ENCODE peak calls at places on chromosomes 1 and 21, in eight cellular contexts. E is transverse colon, Z is suprapubic skin, R is spleen, X is endothelial cell of umbilical vein, O is Panc1, G is GM12878, C is stomach. J is an unnamed sample.

GRCh38 chr1:39992229-39992628 is 37.3 kb downstream of the MFSD2A start:
- DNase-seq in G (no peak), E (no peak), O (no peak), Z (no peak), X (no peak), C (no peak), R (no peak), J (no peak)

GRCh38 chr1:99481391-99481996 is 164.4 kb upstream of the PALMD start:
- DNase-seq in R (no peak), C (no peak), G (no peak), X (peak; percentile 75), O (no peak), E (peak; percentile 23), Z (no peak), J (no peak)

GRCh38 chr21:33196956-33197374 is 32.8 kb upstream of the IFNAR2 start:
- DNase-seq in X (peak; percentile 58), E (peak; percentile 63), R (no peak), G (no peak), C (peak; percentile 59), O (peak; percentile 13), Z (no peak), J (peak; percentile 30)

GRCh38 chr1:161956097-161956496 is 67.6 kb downstream of the OLFML2B start:
- DNase-seq in O (no peak), R (no peak), X (no peak), C (no peak), G (no peak), E (no peak), Z (no peak), J (no peak)

GRCh38 chr1:235937123-235937522 is 70.4 kb upstream of the LYST start:
- DNase-seq in Z (no peak), E (no peak), R (no peak), C (no peak), X (no peak), O (no peak), G (no peak), J (no peak)

GRCh38 chr1:196535727-196536126 is 72.5 kb downstream of the KCNT2 start:
- DNase-seq in Z (no peak), E (no peak), O (no peak), X (no peak), G (no peak), C (no peak), R (peak; percentile 33), J (no peak)

GRCh38 chr1:224769987-224770693 is 154.0 kb downstream of the CNIH3 start:
- DNase-seq in C (no peak), O (no peak), R (no peak), G (no peak), X (no peak), E (no peak), Z (no peak), J (no peak)

GRCh38 chr1:62294211-62294610 is 25.0 kb downstream of the KANK4 start:
- DNase-seq in C (peak; percentile 33), X (no peak), O (no peak), G (no peak), Z (no peak), R (no peak), E (no peak), J (no peak)

GRCh38 chr1:208166340-208167138 is 77.6 kb downstream of the PLXNA2 start:
- DNase-seq in X (no peak), R (no peak), O (no peak), E (no peak), G (no peak), C (no peak), Z (no peak), J (peak; percentile 24)

GRCh38 chr1:46181343-46182260 is 5.3 kb upstream of the P3R3URF start:
- DNase-seq in G (no peak), Z (no peak), C (no peak), X (peak; percentile 80), O (no peak), E (peak; percentile 56), R (no peak), J (no peak)

GRCh38 chr1:24536391-24536840 is 19.5 kb upstream of the NCMAP start:
- DNase-seq in E (peak; percentile 75), R (peak; percentile 82), C (peak; percentile 51), Z (no peak), X (no peak), G (peak; percentile 82), O (no peak), J (no peak)

GRCh38 chr1:109263597-109264378 is 14.4 kb downstream of the CELSR2 start:
- DNase-seq in C (peak; percentile 96), O (no peak), E (peak; percentile 82), R (peak; percentile 94), Z (peak; percentile 91), G (peak; percentile 8), X (peak; percentile 82), J (peak; percentile 90)

GRCh38 chr1:235990376-235990795 is 74.5 kb downstream of the NID1 start:
- DNase-seq in O (no peak), C (no peak), X (no peak), Z (no peak), R (no peak), G (no peak), E (no peak), J (no peak)

DNA sequence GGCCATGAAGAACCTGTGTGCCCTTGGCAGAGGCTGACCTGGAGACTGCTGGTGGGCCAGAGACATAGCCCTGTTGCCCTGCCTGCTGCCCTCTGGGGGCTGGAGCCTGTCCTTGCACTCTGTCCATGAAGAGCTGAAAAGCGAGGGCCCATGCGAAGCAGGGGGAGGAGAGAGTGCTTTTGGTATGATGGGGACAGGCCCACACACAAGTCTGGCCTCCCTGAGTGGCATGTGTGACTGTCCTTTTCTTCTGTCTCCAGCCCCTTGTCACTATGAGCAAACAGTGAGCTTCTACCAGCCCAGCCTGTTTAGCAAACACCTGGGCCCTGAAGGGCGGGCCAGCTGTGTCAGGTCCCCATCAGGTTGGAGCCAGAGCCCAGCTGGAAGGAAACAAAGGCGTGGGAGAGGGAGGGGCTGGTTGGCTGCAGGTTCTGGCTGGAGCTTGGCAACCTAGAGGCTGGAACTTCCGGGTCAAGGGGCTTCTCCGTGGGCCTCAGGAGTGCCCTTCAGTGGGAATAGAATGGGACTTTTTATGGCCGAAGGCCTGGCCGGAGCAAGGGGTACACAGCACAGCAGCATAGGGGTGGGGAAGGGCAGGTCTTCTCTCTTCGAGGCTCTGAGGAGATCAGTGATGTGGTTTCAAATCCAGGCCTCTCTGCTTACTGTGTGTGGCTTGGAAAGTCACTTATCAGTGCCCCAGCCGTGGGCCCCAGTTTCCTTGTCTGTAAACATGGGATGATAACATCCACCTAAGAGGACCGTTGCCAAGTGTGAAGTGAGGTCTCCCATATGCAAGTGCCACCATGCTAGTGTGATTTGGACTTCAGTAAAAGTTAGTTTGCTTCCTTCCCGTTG is 14.3 kb downstream of the QSOX1 start:
- DNase-seq in X (peak; percentile 51), G (no peak), O (no peak), R (peak; percentile 79), C (peak; percentile 89), E (peak; percentile 83), Z (no peak), J (no peak)
- H3K4me3 ChIP-seq in X (no peak overlapping the region), G (no peak overlapping the region), O (no peak overlapping the region), R (no peak overlapping the region), C (no peak overlapping the region), E (no peak overlapping the region), Z (no peak overlapping the region), J (no peak overlapping the region)

GRCh38 chr1:182060877-182061276 is 635 bp downstream of the ZNF648 start:
- DNase-seq in X (no peak), R (no peak), G (no peak), O (no peak), Z (no peak), E (no peak), C (no peak), J (no peak)
- H3K4me1 ChIP-seq in X (no peaks in the 10 kb centered on the region), R (no peaks in the 10 kb centered on the region), G (no peaks in the 10 kb centered on the region), O (no peaks in the 10 kb centered on the region), Z (peaks cover 3% of the 10 kb centered on the region), E (no peaks in the 10 kb centered on the region), C (no peaks in the 10 kb centered on the region), J (no peaks in the 10 kb centered on the region)

GRCh38 chr1:151546006-151546925 is 6.2 kb downstream of the TUFT1 start:
- DNase-seq in R (no peak), E (no peak), G (no peak), O (no peak), C (no peak), Z (no peak), X (no peak), J (no peak)

GRCh38 chr1:151545542-151545941 is 5.4 kb downstream of the TUFT1 start:
- DNase-seq in G (no peak), E (no peak), Z (no peak), X (no peak), C (no peak), O (no peak), R (no peak), J (no peak)

GRCh38 chr1:151547900-151548230 is 7.8 kb downstream of the TUFT1 start:
- DNase-seq in E (no peak), Z (no peak), O (no peak), C (no peak), R (no peak), G (no peak), X (no peak), J (no peak)

GRCh38 chr1:151547119-151547899 is 7.2 kb downstream of the TUFT1 start:
- DNase-seq in R (no peak), C (peak; percentile 65), X (peak; percentile 60), Z (peak; percentile 82), G (no peak), E (peak; percentile 81), O (no peak), J (peak; percentile 93)

DNA sequence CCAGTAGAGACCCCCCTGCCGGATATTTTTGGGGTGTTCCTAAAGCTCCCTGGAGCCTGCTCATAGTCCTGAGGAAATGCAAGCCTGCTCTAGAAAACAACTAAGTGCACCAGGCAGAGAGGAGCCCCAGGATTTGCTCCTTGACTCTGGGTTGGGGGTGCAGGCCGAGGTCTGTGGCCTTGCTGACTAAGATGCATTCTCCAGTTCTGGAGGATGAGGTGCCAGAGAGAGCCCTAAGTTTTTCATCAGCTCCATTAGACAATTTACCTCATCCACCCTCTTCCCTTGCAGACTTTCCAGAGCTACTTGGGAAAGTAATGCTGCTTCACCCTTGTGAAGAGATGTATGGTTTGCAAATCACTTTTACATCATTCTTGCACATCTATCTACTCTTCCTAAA is 9.1 kb downstream of the TUFT1 start:
- DNase-seq in G (no peak), E (no peak), Z (no peak), O (no peak), X (no peak), C (no peak), R (peak; percentile 48), J (no peak)
- TF ChIP-seq POLR2AphosphoS5 in G (no peak), E (no peak), Z (no peak), O (no peak), X (no peak), C (no peak), R (no peak), J (no peak)

GRCh38 chr21:44353200-44353970 is at the start of gene TRPM2:
- DNase-seq in E (peak; percentile 52), C (peak; percentile 40), X (no peak), O (no peak), G (no peak), R (peak; percentile 87), Z (no peak), J (no peak)

GRCh38 chr21:44357064-44357837 is 3.8 kb downstream of the TRPM2 start:
- DNase-seq in E (no peak), O (no peak), R (no peak), C (no peak), Z (no peak), G (no peak), X (no peak), J (no peak)

GRCh38 chr21:44354001-44354405 is 582 bp downstream of the TRPM2 start:
- DNase-seq in C (no peak), E (no peak), O (no peak), R (no peak), Z (no peak), X (no peak), G (no peak), J (no peak)

GRCh38 chr21:44356636-44357035 is 3.2 kb downstream of the TRPM2 start:
- DNase-seq in C (no peak), G (no peak), Z (no peak), E (no peak), R (no peak), O (no peak), X (no peak), J (no peak)

GRCh38 chr21:44354775-44355771 is 1.7 kb downstream of the TRPM2 start:
- DNase-seq in X (no peak), R (no peak), O (no peak), Z (no peak), C (no peak), G (peak; percentile 35), E (no peak), J (no peak)
- H3K4me3 ChIP-seq in X (no peak overlapping the region), R (peak overlapping the region; percentile 41), O (no peak overlapping the region), Z (no peak overlapping the region), C (peak overlapping the region; percentile 32), G (peak overlapping the region; percentile 65), E (no peak overlapping the region), J (no peak overlapping the region)

J was measured in breast epithelium.